ENCODE peak calls at places on chromosomes 2 and 18, in ten cellular contexts. G is stomach, A is endothelial cell of umbilical vein, M is K562, S is IMR-90, E is uterus, K is body of pancreas, R is sigmoid colon, J is ovary, O is A549. Q is an unnamed sample.

GRCh38 chr18:75828379-75828778 is 400.9 kb upstream of the SMIM21 start:
- DNase-seq in G (no peak), A (no peak), M (no peak), S (no peak), E (no peak), K (no peak), R (no peak), J (no peak), O (no peak), Q (no peak)

GRCh38 chr2:71889991-71890684 is 257.5 kb downstream of the CYP26B1 start:
- DNase-seq in G (no peak), A (no peak), M (no peak), S (peak; percentile 66), E (no peak), K (no peak), R (no peak), J (no peak), O (no peak), Q (no peak)

GRCh38 chr2:113138428-113139322 is 11.3 kb downstream of the IL1RN start:
- DNase-seq in G (peak; percentile 50), A (peak; percentile 62), M (peak; percentile 83), S (peak; percentile 66), E (no peak), K (peak; percentile 88), R (no peak), J (no peak), O (peak; percentile 52), Q (peak; percentile 75)

GRCh38 chr2:127530245-127531132 is 4.2 kb upstream of the IWS1 start:
- DNase-seq in G (no peak), A (no peak), M (no peak), S (no peak), E (no peak), K (no peak), R (no peak), J (no peak), O (no peak), Q (no peak)

GRCh38 chr2:167471734-167472133 is 583.5 kb downstream of the XIRP2 start:
- DNase-seq in G (no peak), A (no peak), M (no peak), S (no peak), E (no peak), K (no peak), R (no peak), J (no peak), O (no peak), Q (no peak)

GRCh38 chr2:120666433-120666832 is 69.2 kb upstream of the GLI2 start:
- DNase-seq in G (no peak), A (no peak), M (no peak), S (no peak), E (no peak), K (no peak), R (no peak), J (no peak), O (no peak), Q (no peak)

GRCh38 chr2:150465703-150466569 is 21.5 kb downstream of the RND3 start:
- DNase-seq in G (no peak), A (peak; percentile 47), M (no peak), S (peak; percentile 70), E (no peak), K (no peak), R (no peak), J (no peak), O (no peak), Q (no peak)

GRCh38 chr2:16262516-16263178 is 322.3 kb downstream of the MYCN start:
- DNase-seq in G (no peak), A (no peak), M (no peak), S (no peak), E (no peak), K (no peak), R (no peak), J (no peak), O (no peak), Q (no peak)

GRCh38 chr2:218895326-218895725 is 14.7 kb downstream of the WNT10A start:
- DNase-seq in G (no peak), A (no peak), M (no peak), S (no peak), E (no peak), K (no peak), R (no peak), J (no peak), O (no peak), Q (no peak)

GRCh38 chr2:221915926-221916325 is 343.8 kb upstream of the EPHA4 start:
- DNase-seq in G (no peak), A (peak; percentile 43), M (no peak), S (no peak), E (no peak), K (no peak), R (no peak), J (no peak), O (no peak), Q (no peak)

GRCh38 chr18:49359732-49360444 is 100.6 kb downstream of the DYM start:
- DNase-seq in G (no peak), A (no peak), M (no peak), S (peak; percentile 90), E (no peak), K (no peak), R (no peak), J (no peak), O (no peak), Q (no peak)

GRCh38 chr2:27956895-27957294 is 66.4 kb downstream of the BABAM2 start:
- DNase-seq in G (no peak), A (no peak), M (no peak), S (peak; percentile 81), E (no peak), K (no peak), R (no peak), J (no peak), O (no peak), Q (no peak)

GRCh38 chr2:191302459-191303155 is 57.4 kb downstream of the MYO1B start:
- DNase-seq in G (no peak), A (peak; percentile 17), M (peak; percentile 6), S (peak; percentile 23), E (no peak), K (no peak), R (no peak), J (no peak), O (peak; percentile 15), Q (no peak)

GRCh38 chr18:72768681-72769229 is 99.0 kb downstream of the NETO1 start:
- DNase-seq in G (no peak), A (no peak), M (no peak), S (no peak), E (no peak), K (no peak), R (no peak), J (no peak), O (no peak), Q (no peak)

GRCh38 chr2:241958818-241959545 is 89.5 kb downstream of the RTP5 start:
- DNase-seq in G (no peak), A (no peak), M (no peak), S (no peak), E (no peak), K (no peak), R (peak; percentile 44), J (no peak), O (no peak), Q (no peak)

GRCh38 chr2:178105566-178105965 is 6.7 kb upstream of the RBM45 start:
- DNase-seq in G (peak; percentile 46), A (no peak), M (no peak), S (no peak), E (no peak), K (peak; percentile 25), R (no peak), J (no peak), O (no peak), Q (no peak)

GRCh38 chr2:188199716-188200128 is 92.0 kb upstream of the GULP1 start:
- DNase-seq in G (no peak), A (no peak), M (no peak), S (peak; percentile 90), E (no peak), K (no peak), R (no peak), J (no peak), O (peak; percentile 25), Q (no peak)

GRCh38 chr2:232872826-232873225 is 2.8 kb downstream of the SNORC start:
- DNase-seq in G (no peak), A (no peak), M (no peak), S (no peak), E (no peak), K (no peak), R (peak; percentile 64), J (no peak), O (no peak), Q (no peak)

GRCh38 chr18:5841518-5841917 is 53.8 kb downstream of the TMEM200C start:
- DNase-seq in G (no peak), A (peak; percentile 2), M (no peak), S (no peak), E (no peak), K (no peak), R (no peak), J (no peak), O (no peak), Q (no peak)

GRCh38 chr2:64630752-64631151 is 23.0 kb downstream of the SERTAD2 start:
- DNase-seq in G (peak; percentile 13), A (no peak), M (no peak), S (no peak), E (no peak), K (no peak), R (peak; percentile 50), J (no peak), O (no peak), Q (no peak)
- TF ChIP-seq POLR2A in G (no peak), A (no peak), M (peak; percentile 50), S (no peak), E (no peak), K (no peak), R (no peak), J (no peak), O (no peak), Q (no peak)

GRCh38 chr18:39655341-39655740 is 2089.7 kb upstream of the CELF4 start:
- DNase-seq in G (no peak), A (no peak), M (no peak), S (no peak), E (no peak), K (no peak), R (no peak), J (no peak), O (no peak), Q (no peak)
- H3K4me1 ChIP-seq in G (no peaks in the 10 kb centered on the region), A (no peaks in the 10 kb centered on the region), M (no peaks in the 10 kb centered on the region), S (no peaks in the 10 kb centered on the region), E (no peaks in the 10 kb centered on the region), K (no peaks in the 10 kb centered on the region), R (no peaks in the 10 kb centered on the region), J (no peaks in the 10 kb centered on the region), O (no peaks in the 10 kb centered on the region), Q (no peaks in the 10 kb centered on the region)

DNA sequence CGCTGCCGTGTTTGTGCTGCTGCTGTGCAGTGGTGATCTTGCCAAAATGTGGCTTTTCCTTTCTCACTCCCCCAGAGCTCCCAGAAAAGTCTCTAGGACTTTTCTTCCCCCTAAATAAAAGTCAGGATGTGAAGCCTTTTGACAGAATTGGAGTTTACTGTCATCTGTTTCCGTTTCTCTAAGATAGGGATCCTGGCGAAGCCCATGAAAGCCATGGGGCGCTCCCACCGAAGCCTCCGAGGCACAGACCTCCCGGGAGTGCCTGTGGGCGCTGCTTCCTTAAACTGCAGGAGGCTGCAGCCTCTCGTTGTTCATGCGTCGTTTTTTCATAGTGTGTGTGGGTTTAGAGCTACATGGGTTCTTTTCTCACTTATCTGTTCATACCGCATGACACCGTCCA is 56.8 kb downstream of the ASAP2 start:
- DNase-seq in G (no peak), A (peak; percentile 62), M (no peak), S (no peak), E (no peak), K (no peak), R (no peak), J (no peak), O (no peak), Q (no peak)
- H3K4me3 ChIP-seq in G (no peak overlapping the region), A (no peak overlapping the region), M (no peak overlapping the region), S (no peak overlapping the region), E (peak overlapping the region; percentile 5), K (no peak overlapping the region), R (no peak overlapping the region), J (no peak overlapping the region), O (no peak overlapping the region), Q (no peak overlapping the region)

GRCh38 chr18:63285332-63285731 is 34.2 kb downstream of the BCL2 start:
- DNase-seq in G (no peak), A (no peak), M (no peak), S (no peak), E (no peak), K (no peak), R (no peak), J (no peak), O (no peak), Q (no peak)
- TF ChIP-seq POLR2A in G (no peak), A (no peak), M (no peak), S (no peak), E (no peak), K (no peak), R (no peak), J (no peak), O (no peak), Q (no peak)